ENCODE peak calls at places on chromosomes 4 and X, in six cellular contexts. One of them, this sample, is unnamed.
A peak's percentile ranks its signal among the peaks of the same experiment; 100 is the strongest.

GRCh38 chr4:7410470-7410869 is 24.3 kb downstream of the PSAPL1 start:
- DNase-seq in mucosa of descending colon: no peak
- DNase-seq in foreskin fibroblast: no peak
- DNase-seq in A549: no peak
- DNase-seq in neural crest cell: no peak
- DNase-seq in mammary epithelial cell: no peak
- DNase-seq in this sample: no peak

GRCh38 chrX:73267206-73267605 is 52.6 kb upstream of the NAP1L2 start:
- DNase-seq in mucosa of descending colon: no peak
- DNase-seq in foreskin fibroblast: no peak
- DNase-seq in A549: no peak
- DNase-seq in neural crest cell: no peak
- DNase-seq in mammary epithelial cell: no peak
- DNase-seq in this sample: no peak

GRCh38 chr4:103012085-103012484 is 7.4 kb downstream of the SLC9B1 start:
- DNase-seq in mucosa of descending colon: no peak
- DNase-seq in foreskin fibroblast: peak; percentile 27
- DNase-seq in A549: no peak
- DNase-seq in neural crest cell: no peak
- DNase-seq in mammary epithelial cell: peak; percentile 27
- DNase-seq in this sample: peak; percentile 47

GRCh38 chr4:36761625-36762024 is 480.2 kb downstream of the DTHD1 start:
- DNase-seq in mucosa of descending colon: no peak
- DNase-seq in foreskin fibroblast: no peak
- DNase-seq in A549: no peak
- DNase-seq in neural crest cell: no peak
- DNase-seq in mammary epithelial cell: no peak
- DNase-seq in this sample: no peak

GRCh38 chr4:77418333-77418732 is 187.3 kb upstream of the CXCL13 start:
- DNase-seq in mucosa of descending colon: no peak
- DNase-seq in foreskin fibroblast: no peak
- DNase-seq in A549: peak; percentile 23
- DNase-seq in neural crest cell: no peak
- DNase-seq in mammary epithelial cell: peak; percentile 21
- DNase-seq in this sample: no peak

GRCh38 chrX:78595901-78596502 is 63.1 kb downstream of the RTL3 start:
- DNase-seq in mucosa of descending colon: no peak
- DNase-seq in foreskin fibroblast: no peak
- DNase-seq in A549: peak; percentile 2
- DNase-seq in neural crest cell: peak; percentile 33
- DNase-seq in mammary epithelial cell: no peak
- DNase-seq in this sample: no peak

GRCh38 chr4:28686618-28687017 is 1826.0 kb downstream of the STIM2 start:
- DNase-seq in mucosa of descending colon: no peak
- DNase-seq in foreskin fibroblast: no peak
- DNase-seq in A549: peak; percentile 33
- DNase-seq in neural crest cell: peak; percentile 18
- DNase-seq in mammary epithelial cell: peak; percentile 45
- DNase-seq in this sample: no peak

GRCh38 chr4:8459867-8460453 is 19.4 kb downstream of the TRMT44 start:
- DNase-seq in mucosa of descending colon: no peak
- DNase-seq in foreskin fibroblast: no peak
- DNase-seq in A549: peak; percentile 20
- DNase-seq in neural crest cell: no peak
- DNase-seq in mammary epithelial cell: no peak
- DNase-seq in this sample: no peak

GRCh38 chr4:93203708-93204107 is 624.8 kb upstream of the ATOH1 start:
- DNase-seq in mucosa of descending colon: no peak
- DNase-seq in foreskin fibroblast: no peak
- DNase-seq in A549: peak; percentile 6
- DNase-seq in neural crest cell: no peak
- DNase-seq in mammary epithelial cell: peak; percentile 2
- DNase-seq in this sample: no peak

GRCh38 chrX:41522681-41523080 is 75.5 kb downstream of the NYX start:
- DNase-seq in mucosa of descending colon: no peak
- DNase-seq in foreskin fibroblast: no peak
- DNase-seq in A549: no peak
- DNase-seq in neural crest cell: no peak
- DNase-seq in mammary epithelial cell: no peak
- DNase-seq in this sample: no peak

GRCh38 chr4:184102488-184102887 is 115.2 kb downstream of the ENPP6 start:
- DNase-seq in mucosa of descending colon: no peak
- DNase-seq in foreskin fibroblast: no peak
- DNase-seq in A549: no peak
- DNase-seq in neural crest cell: no peak
- DNase-seq in mammary epithelial cell: no peak
- DNase-seq in this sample: no peak

GRCh38 chr4:92381640-92382039 is 77.9 kb downstream of the GRID2 start:
- DNase-seq in mucosa of descending colon: no peak
- DNase-seq in foreskin fibroblast: no peak
- DNase-seq in A549: no peak
- DNase-seq in neural crest cell: no peak
- DNase-seq in mammary epithelial cell: peak; percentile 6
- DNase-seq in this sample: no peak

GRCh38 chr4:155931634-155932033 is 22.0 kb downstream of the CTSO start:
- DNase-seq in mucosa of descending colon: no peak
- DNase-seq in foreskin fibroblast: no peak
- DNase-seq in A549: no peak
- DNase-seq in neural crest cell: no peak
- DNase-seq in mammary epithelial cell: no peak
- DNase-seq in this sample: no peak

GRCh38 chrX:10900585-10901289 is 210.4 kb upstream of the HCCS start:
- DNase-seq in mucosa of descending colon: no peak
- DNase-seq in foreskin fibroblast: peak; percentile 38
- DNase-seq in A549: peak; percentile 74
- DNase-seq in neural crest cell: no peak
- DNase-seq in mammary epithelial cell: peak; percentile 51
- DNase-seq in this sample: no peak

GRCh38 chr4:75146223-75146622 is 213.3 kb downstream of the PARM1 start:
- DNase-seq in mucosa of descending colon: no peak
- DNase-seq in foreskin fibroblast: no peak
- DNase-seq in A549: no peak
- DNase-seq in neural crest cell: no peak
- DNase-seq in mammary epithelial cell: no peak
- DNase-seq in this sample: no peak

GRCh38 chr4:8316251-8316771 is 46.8 kb downstream of the HTRA3 start:
- DNase-seq in mucosa of descending colon: no peak
- DNase-seq in foreskin fibroblast: no peak
- DNase-seq in A549: no peak
- DNase-seq in neural crest cell: no peak
- DNase-seq in mammary epithelial cell: no peak
- DNase-seq in this sample: no peak

GRCh38 chrX:22445880-22446279 is 173.2 kb downstream of the CBLL2 start:
- DNase-seq in mucosa of descending colon: no peak
- DNase-seq in foreskin fibroblast: no peak
- DNase-seq in A549: no peak
- DNase-seq in neural crest cell: no peak
- DNase-seq in mammary epithelial cell: no peak
- DNase-seq in this sample: no peak

GRCh38 chr4:137768881-137769280 is 236.6 kb upstream of the PCDH18 start:
- DNase-seq in mucosa of descending colon: no peak
- DNase-seq in foreskin fibroblast: no peak
- DNase-seq in A549: no peak
- DNase-seq in neural crest cell: no peak
- DNase-seq in mammary epithelial cell: no peak
- DNase-seq in this sample: no peak

GRCh38 chr4:177127658-177128057 is 182.0 kb upstream of the NEIL3 start:
- DNase-seq in mucosa of descending colon: no peak
- DNase-seq in foreskin fibroblast: no peak
- DNase-seq in A549: no peak
- DNase-seq in neural crest cell: no peak
- DNase-seq in mammary epithelial cell: peak; percentile 56
- DNase-seq in this sample: no peak

GRCh38 chr4:38117614-38118013 is 157.4 kb downstream of the PTTG2 start:
- DNase-seq in mucosa of descending colon: no peak
- DNase-seq in foreskin fibroblast: no peak
- DNase-seq in A549: no peak
- DNase-seq in neural crest cell: no peak
- DNase-seq in mammary epithelial cell: no peak
- DNase-seq in this sample: no peak

GRCh38 chrX:91434351-91435168 is at the start of gene PABPC5:
- DNase-seq in mucosa of descending colon: peak; percentile 69
- DNase-seq in foreskin fibroblast: peak; percentile 60
- DNase-seq in A549: peak; percentile 35
- DNase-seq in neural crest cell: peak; percentile 85
- DNase-seq in mammary epithelial cell: peak; percentile 0
- DNase-seq in this sample: peak; percentile 78

GRCh38 chr4:48899950-48900349 is 6.6 kb downstream of the OCIAD2 start:
- DNase-seq in mucosa of descending colon: no peak
- DNase-seq in foreskin fibroblast: no peak
- DNase-seq in A549: no peak
- DNase-seq in neural crest cell: no peak
- DNase-seq in mammary epithelial cell: no peak
- DNase-seq in this sample: no peak

GRCh38 chrX:120334603-120335002 is 23.3 kb upstream of the TMEM255A start:
- DNase-seq in mucosa of descending colon: no peak
- DNase-seq in foreskin fibroblast: no peak
- DNase-seq in A549: no peak
- DNase-seq in neural crest cell: no peak
- DNase-seq in mammary epithelial cell: no peak
- DNase-seq in this sample: no peak

GRCh38 chr4:76811604-76812412 is 86.1 kb downstream of the SOWAHB start:
- DNase-seq in mucosa of descending colon: no peak
- DNase-seq in foreskin fibroblast: peak; percentile 30
- DNase-seq in A549: no peak
- DNase-seq in neural crest cell: no peak
- DNase-seq in mammary epithelial cell: no peak
- DNase-seq in this sample: no peak

GRCh38 chrX:41526925-41527324 is 79.8 kb downstream of the NYX start:
- DNase-seq in mucosa of descending colon: no peak
- DNase-seq in foreskin fibroblast: peak; percentile 52
- DNase-seq in A549: peak; percentile 64
- DNase-seq in neural crest cell: no peak
- DNase-seq in mammary epithelial cell: peak; percentile 23
- DNase-seq in this sample: no peak

GRCh38 chr4:1382776-1383727 is 23.2 kb downstream of the NKX1-1 start:
- DNase-seq in mucosa of descending colon: peak; percentile 34
- DNase-seq in foreskin fibroblast: no peak
- DNase-seq in A549: no peak
- DNase-seq in neural crest cell: no peak
- DNase-seq in mammary epithelial cell: no peak
- DNase-seq in this sample: no peak

GRCh38 chrX:53684415-53685192 is 1.9 kb downstream of the HUWE1 start:
- DNase-seq in mucosa of descending colon: no peak
- DNase-seq in foreskin fibroblast: no peak
- DNase-seq in A549: no peak
- DNase-seq in neural crest cell: no peak
- DNase-seq in mammary epithelial cell: no peak
- DNase-seq in this sample: no peak

GRCh38 chr4:127601029-127601428 is 31.7 kb upstream of the INTU start:
- DNase-seq in mucosa of descending colon: no peak
- DNase-seq in foreskin fibroblast: peak; percentile 1
- DNase-seq in A549: no peak
- DNase-seq in neural crest cell: no peak
- DNase-seq in mammary epithelial cell: no peak
- DNase-seq in this sample: no peak
- TF ChIP-seq CTCF in mucosa of descending colon: no peak
- TF ChIP-seq CTCF in foreskin fibroblast: peak; percentile 36
- TF ChIP-seq CTCF in A549: peak; percentile 27
- TF ChIP-seq CTCF in neural crest cell: peak; percentile 51
- TF ChIP-seq CTCF in mammary epithelial cell: peak; percentile 20
- TF ChIP-seq CTCF in this sample: peak; percentile 31

DNA sequence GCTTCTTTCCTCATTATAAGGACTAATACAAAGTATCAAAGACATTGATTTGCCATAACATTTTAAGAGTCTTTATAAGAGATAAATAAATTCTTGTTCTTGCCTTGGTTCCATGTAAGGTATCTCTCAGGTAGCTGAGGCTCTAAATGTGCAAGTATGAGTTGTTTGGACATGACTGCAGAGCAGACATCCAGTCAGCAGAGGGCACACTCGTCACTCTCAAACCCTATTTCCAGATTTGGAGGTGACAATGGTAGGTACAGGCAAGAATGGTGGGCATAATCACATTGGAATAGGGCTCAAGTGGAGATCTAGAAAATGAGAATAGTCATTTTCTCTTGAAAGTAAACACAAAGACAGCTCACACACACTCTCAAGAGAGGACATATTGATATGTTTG is 133.3 kb upstream of the ZIC3 start:
- DNase-seq in mucosa of descending colon: no peak
- DNase-seq in foreskin fibroblast: no peak
- DNase-seq in A549: peak; percentile 25
- DNase-seq in neural crest cell: no peak
- DNase-seq in mammary epithelial cell: no peak
- DNase-seq in this sample: no peak
- TF ChIP-seq CTCF in mucosa of descending colon: no peak
- TF ChIP-seq CTCF in foreskin fibroblast: no peak
- TF ChIP-seq CTCF in A549: no peak
- TF ChIP-seq CTCF in neural crest cell: peak; percentile 62
- TF ChIP-seq CTCF in mammary epithelial cell: no peak
- TF ChIP-seq CTCF in this sample: no peak

GRCh38 chr4:118881512-118882146 is 7.0 kb upstream of the SYNPO2 start:
- DNase-seq in mucosa of descending colon: no peak
- DNase-seq in foreskin fibroblast: no peak
- DNase-seq in A549: no peak
- DNase-seq in neural crest cell: no peak
- DNase-seq in mammary epithelial cell: no peak
- DNase-seq in this sample: no peak

GRCh38 chr4:118888666-118889312 is at the start of gene SYNPO2:
- DNase-seq in mucosa of descending colon: peak; percentile 63
- DNase-seq in foreskin fibroblast: peak; percentile 81
- DNase-seq in A549: peak; percentile 54
- DNase-seq in neural crest cell: peak; percentile 53
- DNase-seq in mammary epithelial cell: peak; percentile 78
- DNase-seq in this sample: peak; percentile 59

GRCh38 chr4:118879409-118879808 is 9.2 kb upstream of the SYNPO2 start:
- DNase-seq in mucosa of descending colon: no peak
- DNase-seq in foreskin fibroblast: no peak
- DNase-seq in A549: no peak
- DNase-seq in neural crest cell: no peak
- DNase-seq in mammary epithelial cell: no peak
- DNase-seq in this sample: no peak

GRCh38 chr4:118884716-118885115 is 3.9 kb upstream of the SYNPO2 start:
- DNase-seq in mucosa of descending colon: no peak
- DNase-seq in foreskin fibroblast: no peak
- DNase-seq in A549: no peak
- DNase-seq in neural crest cell: no peak
- DNase-seq in mammary epithelial cell: no peak
- DNase-seq in this sample: no peak

DNA sequence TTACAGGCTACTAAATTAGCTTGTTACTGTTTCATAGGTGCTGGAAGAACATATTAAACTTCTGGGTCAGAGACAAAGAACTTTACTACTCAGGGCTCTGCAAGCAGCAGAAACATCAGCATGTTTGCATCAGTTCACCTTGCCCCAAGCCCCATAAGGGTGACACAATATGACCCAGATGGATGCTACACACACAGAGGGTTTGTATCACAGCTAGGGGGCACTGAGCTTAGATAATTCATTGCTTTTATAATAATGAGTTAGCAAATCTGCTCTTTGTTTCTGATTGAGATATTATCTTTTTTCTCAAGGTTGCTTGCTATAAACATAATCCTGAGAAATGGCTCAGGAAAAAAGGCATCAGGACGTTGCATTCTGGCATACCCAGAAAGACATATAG is 4.8 kb upstream of the SYNPO2 start:
- DNase-seq in mucosa of descending colon: no peak
- DNase-seq in foreskin fibroblast: no peak
- DNase-seq in A549: no peak
- DNase-seq in neural crest cell: no peak
- DNase-seq in mammary epithelial cell: no peak
- DNase-seq in this sample: no peak
- TF ChIP-seq CTCF in mucosa of descending colon: no peak
- TF ChIP-seq CTCF in foreskin fibroblast: peak; percentile 17
- TF ChIP-seq CTCF in A549: no peak
- TF ChIP-seq CTCF in neural crest cell: no peak
- TF ChIP-seq CTCF in mammary epithelial cell: no peak
- TF ChIP-seq CTCF in this sample: peak; percentile 11

GRCh38 chr4:100935090-100935489 is 412.2 kb downstream of the PPP3CA start:
- DNase-seq in mucosa of descending colon: no peak
- DNase-seq in foreskin fibroblast: peak; percentile 3
- DNase-seq in A549: peak; percentile 35
- DNase-seq in neural crest cell: no peak
- DNase-seq in mammary epithelial cell: peak; percentile 11
- DNase-seq in this sample: no peak
- TF ChIP-seq CTCF in mucosa of descending colon: no peak
- TF ChIP-seq CTCF in foreskin fibroblast: peak; percentile 5
- TF ChIP-seq CTCF in A549: no peak
- TF ChIP-seq CTCF in neural crest cell: peak; percentile 21
- TF ChIP-seq CTCF in mammary epithelial cell: peak; percentile 37
- TF ChIP-seq CTCF in this sample: peak; percentile 6